ENCODE peak calls at places on chromosomes 1 and 21, in six cellular contexts. A, X, R, E, P and Z are unnamed samples.

GRCh38 chr21:31558839-31559367 is 100.6 kb upstream of the SOD1 start:
- ATAC-seq in A (peak), X (peak), R (peak), E (peak), P (no peak), Z (peak)

GRCh38 chr21:31660134-31660565 is 657 bp downstream of the SOD1 start:
- ATAC-seq in A (peak), X (peak), R (peak), E (no peak), P (peak), Z (peak)

GRCh38 chr1:111454859-111455641 is 5.8 kb downstream of the ATP5PB start:
- ATAC-seq in A (no peak), X (no peak), R (peak), E (no peak), P (no peak), Z (no peak)

GRCh38 chr21:15559612-15560011 is 170.2 kb upstream of the USP25 start:
- ATAC-seq in A (no peak), X (no peak), R (no peak), E (no peak), P (no peak), Z (no peak)

GRCh38 chr1:65958561-65959350 is 166.1 kb downstream of the PDE4B start:
- ATAC-seq in A (peak), X (peak), R (peak), E (peak), P (peak), Z (no peak)

GRCh38 chr21:31157756-31158155 is 119.5 kb upstream of the KRTAP19-8 start:
- ATAC-seq in A (no peak), X (no peak), R (no peak), E (no peak), P (no peak), Z (no peak)

GRCh38 chr21:15856813-15857212 is 127.0 kb downstream of the USP25 start:
- ATAC-seq in A (no peak), X (no peak), R (peak), E (no peak), P (no peak), Z (no peak)

GRCh38 chr1:221667504-221667903 is 74.4 kb downstream of the DUSP10 start:
- ATAC-seq in A (no peak), X (peak), R (no peak), E (no peak), P (peak), Z (no peak)

GRCh38 chr1:219058891-219059820 is 114.5 kb upstream of the LYPLAL1 start:
- ATAC-seq in A (no peak), X (no peak), R (no peak), E (no peak), P (no peak), Z (no peak)

GRCh38 chr1:202656057-202656456 is 54.2 kb downstream of the SYT2 start:
- ATAC-seq in A (peak), X (no peak), R (no peak), E (peak), P (peak), Z (no peak)

GRCh38 chr1:93565496-93566221 is 116.0 kb downstream of the BCAR3 start:
- ATAC-seq in A (peak), X (peak), R (peak), E (no peak), P (no peak), Z (peak)

GRCh38 chr1:46190539-46190938 is 7.7 kb downstream of the POMGNT1 start:
- ATAC-seq in A (no peak), X (peak), R (no peak), E (no peak), P (no peak), Z (no peak)

GRCh38 chr1:40645110-40645680 is 20.3 kb downstream of the RIMS3 start:
- ATAC-seq in A (no peak), X (no peak), R (no peak), E (no peak), P (peak), Z (no peak)

GRCh38 chr1:192984058-192984457 is 75.1 kb downstream of the UCHL5 start:
- ATAC-seq in A (no peak), X (no peak), R (no peak), E (no peak), P (no peak), Z (no peak)

GRCh38 chr21:29163381-29164115 is 33.1 kb downstream of the MAP3K7CL start:
- ATAC-seq in A (peak), X (peak), R (peak), E (no peak), P (peak), Z (peak)

GRCh38 chr1:54866801-54867716 is 19.9 kb downstream of the DHCR24 start:
- ATAC-seq in A (no peak), X (peak), R (no peak), E (no peak), P (no peak), Z (no peak)

GRCh38 chr1:24108334-24109165 is 3.4 kb downstream of the MYOM3 start:
- ATAC-seq in A (no peak), X (no peak), R (peak), E (no peak), P (peak), Z (peak)

GRCh38 chr1:183002797-183003594 is 20.2 kb upstream of the LAMC1 start:
- ATAC-seq in A (peak), X (peak), R (peak), E (no peak), P (no peak), Z (peak)

GRCh38 chr1:31798433-31799195 is 17.2 kb downstream of the SPOCD1 start:
- ATAC-seq in A (no peak), X (peak), R (no peak), E (no peak), P (no peak), Z (peak)

GRCh38 chr1:201885531-201886075 is 3.1 kb upstream of the SHISA4 start:
- ATAC-seq in A (peak), X (peak), R (peak), E (no peak), P (peak), Z (no peak)

GRCh38 chr1:59410457-59410856 is 113.6 kb downstream of the FGGY start:
- ATAC-seq in A (no peak), X (no peak), R (no peak), E (no peak), P (no peak), Z (no peak)

GRCh38 chr1:71156633-71157032 is 75.8 kb upstream of the ZRANB2 start:
- ATAC-seq in A (no peak), X (no peak), R (no peak), E (no peak), P (no peak), Z (no peak)

GRCh38 chr1:94947453-94947852 is 20.5 kb upstream of the CNN3 start:
- ATAC-seq in A (peak), X (peak), R (peak), E (no peak), P (no peak), Z (peak)